ENCODE peak calls at places on chromosomes 16 and 17, in eight cellular contexts. One of them, this sample, is unnamed.

GRCh38 chr17:71107136-71107535 is 937.8 kb downstream of the KCNJ2 start:
- DNase-seq in activated naive CD4-positive, alpha-beta T cell treated with anti-CD3 and anti-CD28 coated beads for 36 hours: no peak
- DNase-seq in HEK293T: no peak
- DNase-seq in GM23338: no peak
- DNase-seq in hypothalamus: no peak
- DNase-seq in left cardiac atrium: no peak
- DNase-seq in NCI-H1092 treated with DMSO at 0.1 percent for 48 hours: no peak
- DNase-seq in ascending aorta: no peak
- DNase-seq in this sample: no peak

GRCh38 chr16:29760567-29761279 is 14.9 kb upstream of the C16orf54 start:
- DNase-seq in activated naive CD4-positive, alpha-beta T cell treated with anti-CD3 and anti-CD28 coated beads for 36 hours: no peak
- DNase-seq in HEK293T: no peak
- DNase-seq in GM23338: no peak
- DNase-seq in hypothalamus: no peak
- DNase-seq in left cardiac atrium: no peak
- DNase-seq in NCI-H1092 treated with DMSO at 0.1 percent for 48 hours: no peak
- DNase-seq in ascending aorta: no peak
- DNase-seq in this sample: no peak

GRCh38 chr16:71367243-71367976 is 8.9 kb downstream of the CALB2 start:
- DNase-seq in activated naive CD4-positive, alpha-beta T cell treated with anti-CD3 and anti-CD28 coated beads for 36 hours: peak; percentile 69
- DNase-seq in HEK293T: peak; percentile 80
- DNase-seq in GM23338: peak; percentile 94
- DNase-seq in hypothalamus: no peak
- DNase-seq in left cardiac atrium: peak; percentile 40
- DNase-seq in NCI-H1092 treated with DMSO at 0.1 percent for 48 hours: peak; percentile 62
- DNase-seq in ascending aorta: no peak
- DNase-seq in this sample: peak; percentile 96

GRCh38 chr16:5175263-5175662 is 77.7 kb upstream of the EEF2KMT start:
- DNase-seq in activated naive CD4-positive, alpha-beta T cell treated with anti-CD3 and anti-CD28 coated beads for 36 hours: no peak
- DNase-seq in HEK293T: no peak
- DNase-seq in GM23338: no peak
- DNase-seq in hypothalamus: no peak
- DNase-seq in left cardiac atrium: no peak
- DNase-seq in NCI-H1092 treated with DMSO at 0.1 percent for 48 hours: peak; percentile 8
- DNase-seq in ascending aorta: no peak
- DNase-seq in this sample: no peak

GRCh38 chr17:82089723-82090548 is 8.1 kb downstream of the FASN start:
- DNase-seq in activated naive CD4-positive, alpha-beta T cell treated with anti-CD3 and anti-CD28 coated beads for 36 hours: no peak
- DNase-seq in HEK293T: no peak
- DNase-seq in GM23338: no peak
- DNase-seq in hypothalamus: no peak
- DNase-seq in left cardiac atrium: peak; percentile 20
- DNase-seq in NCI-H1092 treated with DMSO at 0.1 percent for 48 hours: no peak
- DNase-seq in ascending aorta: no peak
- DNase-seq in this sample: no peak

GRCh38 chr17:71251276-71251675 is 869.5 kb upstream of the SOX9 start:
- DNase-seq in activated naive CD4-positive, alpha-beta T cell treated with anti-CD3 and anti-CD28 coated beads for 36 hours: no peak
- DNase-seq in HEK293T: no peak
- DNase-seq in GM23338: no peak
- DNase-seq in hypothalamus: no peak
- DNase-seq in left cardiac atrium: no peak
- DNase-seq in NCI-H1092 treated with DMSO at 0.1 percent for 48 hours: no peak
- DNase-seq in ascending aorta: no peak
- DNase-seq in this sample: no peak

GRCh38 chr16:2195316-2196161 is 866 bp downstream of the CASKIN1 start:
- DNase-seq in activated naive CD4-positive, alpha-beta T cell treated with anti-CD3 and anti-CD28 coated beads for 36 hours: no peak
- DNase-seq in HEK293T: no peak
- DNase-seq in GM23338: peak; percentile 59
- DNase-seq in hypothalamus: no peak
- DNase-seq in left cardiac atrium: no peak
- DNase-seq in NCI-H1092 treated with DMSO at 0.1 percent for 48 hours: no peak
- DNase-seq in ascending aorta: no peak
- DNase-seq in this sample: no peak

GRCh38 chr16:76729525-76729924 is 452.3 kb downstream of the CNTNAP4 start:
- DNase-seq in activated naive CD4-positive, alpha-beta T cell treated with anti-CD3 and anti-CD28 coated beads for 36 hours: no peak
- DNase-seq in HEK293T: peak; percentile 7
- DNase-seq in GM23338: peak; percentile 10
- DNase-seq in hypothalamus: no peak
- DNase-seq in left cardiac atrium: no peak
- DNase-seq in NCI-H1092 treated with DMSO at 0.1 percent for 48 hours: no peak
- DNase-seq in ascending aorta: no peak
- DNase-seq in this sample: peak; percentile 57

GRCh38 chr17:47694818-47695663 is 1.1 kb downstream of the TBKBP1 start:
- DNase-seq in activated naive CD4-positive, alpha-beta T cell treated with anti-CD3 and anti-CD28 coated beads for 36 hours: peak; percentile 68
- DNase-seq in HEK293T: no peak
- DNase-seq in GM23338: peak; percentile 71
- DNase-seq in hypothalamus: no peak
- DNase-seq in left cardiac atrium: peak; percentile 86
- DNase-seq in NCI-H1092 treated with DMSO at 0.1 percent for 48 hours: no peak
- DNase-seq in ascending aorta: peak; percentile 81
- DNase-seq in this sample: peak; percentile 88

GRCh38 chr17:3049705-3050295 is 13.6 kb downstream of the OR1D5 start:
- DNase-seq in activated naive CD4-positive, alpha-beta T cell treated with anti-CD3 and anti-CD28 coated beads for 36 hours: no peak
- DNase-seq in HEK293T: no peak
- DNase-seq in GM23338: no peak
- DNase-seq in hypothalamus: no peak
- DNase-seq in left cardiac atrium: no peak
- DNase-seq in NCI-H1092 treated with DMSO at 0.1 percent for 48 hours: no peak
- DNase-seq in ascending aorta: no peak
- DNase-seq in this sample: peak; percentile 49

GRCh38 chr17:34823023-34823422 is 138.2 kb downstream of the CCT6B start:
- DNase-seq in activated naive CD4-positive, alpha-beta T cell treated with anti-CD3 and anti-CD28 coated beads for 36 hours: no peak
- DNase-seq in HEK293T: no peak
- DNase-seq in GM23338: no peak
- DNase-seq in hypothalamus: no peak
- DNase-seq in left cardiac atrium: no peak
- DNase-seq in NCI-H1092 treated with DMSO at 0.1 percent for 48 hours: no peak
- DNase-seq in ascending aorta: no peak
- DNase-seq in this sample: no peak

GRCh38 chr17:37671028-37671812 is 28.0 kb upstream of the DDX52 start:
- DNase-seq in activated naive CD4-positive, alpha-beta T cell treated with anti-CD3 and anti-CD28 coated beads for 36 hours: no peak
- DNase-seq in HEK293T: no peak
- DNase-seq in GM23338: no peak
- DNase-seq in hypothalamus: no peak
- DNase-seq in left cardiac atrium: no peak
- DNase-seq in NCI-H1092 treated with DMSO at 0.1 percent for 48 hours: no peak
- DNase-seq in ascending aorta: no peak
- DNase-seq in this sample: peak; percentile 65

GRCh38 chr16:4200000-4200780 is 41.7 kb downstream of the SRL start:
- DNase-seq in activated naive CD4-positive, alpha-beta T cell treated with anti-CD3 and anti-CD28 coated beads for 36 hours: peak; percentile 62
- DNase-seq in HEK293T: peak; percentile 56
- DNase-seq in GM23338: peak; percentile 76
- DNase-seq in hypothalamus: no peak
- DNase-seq in left cardiac atrium: peak; percentile 59
- DNase-seq in NCI-H1092 treated with DMSO at 0.1 percent for 48 hours: peak; percentile 37
- DNase-seq in ascending aorta: peak; percentile 84
- DNase-seq in this sample: peak; percentile 88

GRCh38 chr17:12605222-12605621 is 60.5 kb upstream of the MYOCD start:
- DNase-seq in activated naive CD4-positive, alpha-beta T cell treated with anti-CD3 and anti-CD28 coated beads for 36 hours: no peak
- DNase-seq in HEK293T: no peak
- DNase-seq in GM23338: no peak
- DNase-seq in hypothalamus: no peak
- DNase-seq in left cardiac atrium: no peak
- DNase-seq in NCI-H1092 treated with DMSO at 0.1 percent for 48 hours: no peak
- DNase-seq in ascending aorta: no peak
- DNase-seq in this sample: no peak

GRCh38 chr16:81511371-81511770 is 66.8 kb downstream of the CMIP start:
- DNase-seq in activated naive CD4-positive, alpha-beta T cell treated with anti-CD3 and anti-CD28 coated beads for 36 hours: no peak
- DNase-seq in HEK293T: no peak
- DNase-seq in GM23338: no peak
- DNase-seq in hypothalamus: no peak
- DNase-seq in left cardiac atrium: no peak
- DNase-seq in NCI-H1092 treated with DMSO at 0.1 percent for 48 hours: no peak
- DNase-seq in ascending aorta: no peak
- DNase-seq in this sample: no peak

GRCh38 chr16:15746332-15746731 is 96.3 kb downstream of the NDE1 start:
- DNase-seq in activated naive CD4-positive, alpha-beta T cell treated with anti-CD3 and anti-CD28 coated beads for 36 hours: no peak
- DNase-seq in HEK293T: no peak
- DNase-seq in GM23338: no peak
- DNase-seq in hypothalamus: no peak
- DNase-seq in left cardiac atrium: no peak
- DNase-seq in NCI-H1092 treated with DMSO at 0.1 percent for 48 hours: no peak
- DNase-seq in ascending aorta: no peak
- DNase-seq in this sample: no peak

GRCh38 chr16:34078697-34079096 is 619.3 kb downstream of the TP53TG3F start:
- DNase-seq in activated naive CD4-positive, alpha-beta T cell treated with anti-CD3 and anti-CD28 coated beads for 36 hours: no peak
- DNase-seq in HEK293T: no peak
- DNase-seq in GM23338: no peak
- DNase-seq in hypothalamus: no peak
- DNase-seq in left cardiac atrium: no peak
- DNase-seq in NCI-H1092 treated with DMSO at 0.1 percent for 48 hours: no peak
- DNase-seq in ascending aorta: no peak
- DNase-seq in this sample: no peak

GRCh38 chr17:82490512-82491195 is 28.9 kb upstream of the FOXK2 start:
- DNase-seq in activated naive CD4-positive, alpha-beta T cell treated with anti-CD3 and anti-CD28 coated beads for 36 hours: no peak
- DNase-seq in HEK293T: no peak
- DNase-seq in GM23338: no peak
- DNase-seq in hypothalamus: no peak
- DNase-seq in left cardiac atrium: no peak
- DNase-seq in NCI-H1092 treated with DMSO at 0.1 percent for 48 hours: no peak
- DNase-seq in ascending aorta: no peak
- DNase-seq in this sample: no peak

GRCh38 chr17:48530887-48531272 is at the start of gene HOXB1:
- DNase-seq in activated naive CD4-positive, alpha-beta T cell treated with anti-CD3 and anti-CD28 coated beads for 36 hours: no peak
- DNase-seq in HEK293T: no peak
- DNase-seq in GM23338: peak; percentile 87
- DNase-seq in hypothalamus: no peak
- DNase-seq in left cardiac atrium: no peak
- DNase-seq in NCI-H1092 treated with DMSO at 0.1 percent for 48 hours: no peak
- DNase-seq in ascending aorta: no peak
- DNase-seq in this sample: peak; percentile 89

GRCh38 chr16:85536073-85536410 is 77.1 kb upstream of the GSE1 start:
- DNase-seq in activated naive CD4-positive, alpha-beta T cell treated with anti-CD3 and anti-CD28 coated beads for 36 hours: no peak
- DNase-seq in HEK293T: no peak
- DNase-seq in GM23338: no peak
- DNase-seq in hypothalamus: no peak
- DNase-seq in left cardiac atrium: no peak
- DNase-seq in NCI-H1092 treated with DMSO at 0.1 percent for 48 hours: no peak
- DNase-seq in ascending aorta: no peak
- DNase-seq in this sample: peak; percentile 51

GRCh38 chr17:4229627-4230026 is 34.2 kb downstream of the ANKFY1 start:
- DNase-seq in activated naive CD4-positive, alpha-beta T cell treated with anti-CD3 and anti-CD28 coated beads for 36 hours: no peak
- DNase-seq in HEK293T: no peak
- DNase-seq in GM23338: no peak
- DNase-seq in hypothalamus: no peak
- DNase-seq in left cardiac atrium: peak; percentile 51
- DNase-seq in NCI-H1092 treated with DMSO at 0.1 percent for 48 hours: no peak
- DNase-seq in ascending aorta: no peak
- DNase-seq in this sample: no peak

GRCh38 chr17:78241277-78242023 is 10.0 kb downstream of the TMEM235 start:
- DNase-seq in activated naive CD4-positive, alpha-beta T cell treated with anti-CD3 and anti-CD28 coated beads for 36 hours: no peak
- DNase-seq in HEK293T: peak; percentile 65
- DNase-seq in GM23338: peak; percentile 73
- DNase-seq in hypothalamus: peak; percentile 67
- DNase-seq in left cardiac atrium: no peak
- DNase-seq in NCI-H1092 treated with DMSO at 0.1 percent for 48 hours: no peak
- DNase-seq in ascending aorta: no peak
- DNase-seq in this sample: peak; percentile 87

GRCh38 chr17:58120195-58120822 is 27.9 kb upstream of the OR4D1 start:
- DNase-seq in activated naive CD4-positive, alpha-beta T cell treated with anti-CD3 and anti-CD28 coated beads for 36 hours: peak; percentile 66
- DNase-seq in HEK293T: peak; percentile 51
- DNase-seq in GM23338: peak; percentile 89
- DNase-seq in hypothalamus: no peak
- DNase-seq in left cardiac atrium: peak; percentile 42
- DNase-seq in NCI-H1092 treated with DMSO at 0.1 percent for 48 hours: no peak
- DNase-seq in ascending aorta: no peak
- DNase-seq in this sample: peak; percentile 92

GRCh38 chr17:13010959-13011358 is 6.9 kb downstream of the ELAC2 start:
- DNase-seq in activated naive CD4-positive, alpha-beta T cell treated with anti-CD3 and anti-CD28 coated beads for 36 hours: no peak
- DNase-seq in HEK293T: no peak
- DNase-seq in GM23338: no peak
- DNase-seq in hypothalamus: no peak
- DNase-seq in left cardiac atrium: no peak
- DNase-seq in NCI-H1092 treated with DMSO at 0.1 percent for 48 hours: no peak
- DNase-seq in ascending aorta: no peak
- DNase-seq in this sample: no peak

GRCh38 chr16:74666425-74667214 is at the start of gene RFWD3:
- DNase-seq in activated naive CD4-positive, alpha-beta T cell treated with anti-CD3 and anti-CD28 coated beads for 36 hours: peak; percentile 98
- DNase-seq in HEK293T: peak; percentile 99
- DNase-seq in GM23338: peak; percentile 99
- DNase-seq in hypothalamus: peak; percentile 95
- DNase-seq in left cardiac atrium: peak; percentile 97
- DNase-seq in NCI-H1092 treated with DMSO at 0.1 percent for 48 hours: peak; percentile 98
- DNase-seq in ascending aorta: peak; percentile 99
- DNase-seq in this sample: peak; percentile 98

GRCh38 chr17:38403491-38403890 is 24.8 kb upstream of the ARHGAP23 start:
- DNase-seq in activated naive CD4-positive, alpha-beta T cell treated with anti-CD3 and anti-CD28 coated beads for 36 hours: no peak
- DNase-seq in HEK293T: no peak
- DNase-seq in GM23338: peak; percentile 74
- DNase-seq in hypothalamus: no peak
- DNase-seq in left cardiac atrium: no peak
- DNase-seq in NCI-H1092 treated with DMSO at 0.1 percent for 48 hours: no peak
- DNase-seq in ascending aorta: no peak
- DNase-seq in this sample: peak; percentile 77

GRCh38 chr17:62995377-62995885 is 29.4 kb downstream of the TANC2 start:
- DNase-seq in activated naive CD4-positive, alpha-beta T cell treated with anti-CD3 and anti-CD28 coated beads for 36 hours: peak; percentile 62
- DNase-seq in HEK293T: peak; percentile 45
- DNase-seq in GM23338: peak; percentile 69
- DNase-seq in hypothalamus: no peak
- DNase-seq in left cardiac atrium: no peak
- DNase-seq in NCI-H1092 treated with DMSO at 0.1 percent for 48 hours: peak; percentile 11
- DNase-seq in ascending aorta: no peak
- DNase-seq in this sample: peak; percentile 79

GRCh38 chr17:43427362-43428043 is 28.7 kb downstream of the ARL4D start:
- DNase-seq in activated naive CD4-positive, alpha-beta T cell treated with anti-CD3 and anti-CD28 coated beads for 36 hours: no peak
- DNase-seq in HEK293T: no peak
- DNase-seq in GM23338: no peak
- DNase-seq in hypothalamus: no peak
- DNase-seq in left cardiac atrium: no peak
- DNase-seq in NCI-H1092 treated with DMSO at 0.1 percent for 48 hours: peak; percentile 6
- DNase-seq in ascending aorta: no peak
- DNase-seq in this sample: no peak

GRCh38 chr17:57557793-57558681 is 187.1 kb downstream of the CCDC182 start:
- DNase-seq in activated naive CD4-positive, alpha-beta T cell treated with anti-CD3 and anti-CD28 coated beads for 36 hours: no peak
- DNase-seq in HEK293T: no peak
- DNase-seq in GM23338: no peak
- DNase-seq in hypothalamus: no peak
- DNase-seq in left cardiac atrium: no peak
- DNase-seq in NCI-H1092 treated with DMSO at 0.1 percent for 48 hours: no peak
- DNase-seq in ascending aorta: peak; percentile 78
- DNase-seq in this sample: no peak

GRCh38 chr17:72122002-72122310 is 1.1 kb downstream of the SOX9 start:
- DNase-seq in activated naive CD4-positive, alpha-beta T cell treated with anti-CD3 and anti-CD28 coated beads for 36 hours: no peak
- DNase-seq in HEK293T: peak; percentile 27
- DNase-seq in GM23338: no peak
- DNase-seq in hypothalamus: no peak
- DNase-seq in left cardiac atrium: no peak
- DNase-seq in NCI-H1092 treated with DMSO at 0.1 percent for 48 hours: no peak
- DNase-seq in ascending aorta: no peak
- DNase-seq in this sample: no peak